ENCODE peak calls at places on chromosomes 12 and 14, in nine cellular contexts. E, C, K, Z, J, A, Y, R and W are unnamed samples.

GRCh38 chr14:94164685-94165431 is 9.3 kb upstream of the PPP4R4 start:
- DNase-seq in K (no peak), R (no peak), J (no peak), C (no peak), Y (no peak), E (no peak), Z (no peak), A (no peak), W (no peak)

GRCh38 chr12:64679487-64679983 is 69.2 kb downstream of the RASSF3 start:
- DNase-seq in Y (peak), Z (peak), R (no peak), C (peak), K (peak), A (peak), E (peak), J (peak), W (peak)

GRCh38 chr12:110355080-110355479 is 48.4 kb downstream of the ANAPC7 start:
- DNase-seq in Z (no peak), K (no peak), J (peak), R (no peak), Y (peak), E (no peak), A (peak), C (no peak), W (no peak)

GRCh38 chr12:77152623-77153193 is 87.3 kb upstream of the E2F7 start:
- DNase-seq in A (no peak), C (no peak), J (peak), Y (no peak), E (no peak), K (no peak), Z (no peak), R (no peak), W (no peak)

GRCh38 chr12:52323416-52324067 is 2.3 kb upstream of the KRT83 start:
- DNase-seq in R (no peak), Y (no peak), E (no peak), Z (no peak), A (no peak), C (no peak), J (no peak), K (no peak), W (peak)

GRCh38 chr14:76690502-76691105 is 70.7 kb upstream of the VASH1 start:
- DNase-seq in J (no peak), E (no peak), K (no peak), R (no peak), A (no peak), C (peak), Z (no peak), Y (no peak), W (no peak)

GRCh38 chr12:15728118-15728598 is 61.0 kb downstream of the EPS8 start:
- DNase-seq in Z (no peak), Y (peak), K (no peak), E (no peak), J (peak), A (no peak), R (no peak), C (no peak), W (no peak)

GRCh38 chr14:63650336-63650952 is 8.8 kb upstream of the WDR89 start:
- DNase-seq in R (peak), Y (no peak), J (no peak), C (no peak), A (no peak), K (no peak), Z (no peak), E (no peak), W (no peak)

GRCh38 chr14:74302160-74302628 is 540 bp downstream of the ABCD4 start:
- DNase-seq in Y (peak), J (no peak), Z (no peak), K (no peak), A (peak), C (no peak), R (peak), E (no peak), W (no peak)

GRCh38 chr14:70789361-70789760 is 20.0 kb downstream of the MAP3K9 start:
- DNase-seq in K (no peak), A (no peak), E (no peak), J (no peak), C (no peak), Z (no peak), Y (no peak), R (no peak), W (no peak)

GRCh38 chr12:50751921-50752721 is 11.8 kb upstream of the ATF1 start:
- DNase-seq in Z (no peak), C (no peak), J (no peak), R (no peak), E (no peak), K (no peak), A (no peak), Y (no peak), W (no peak)

DNA sequence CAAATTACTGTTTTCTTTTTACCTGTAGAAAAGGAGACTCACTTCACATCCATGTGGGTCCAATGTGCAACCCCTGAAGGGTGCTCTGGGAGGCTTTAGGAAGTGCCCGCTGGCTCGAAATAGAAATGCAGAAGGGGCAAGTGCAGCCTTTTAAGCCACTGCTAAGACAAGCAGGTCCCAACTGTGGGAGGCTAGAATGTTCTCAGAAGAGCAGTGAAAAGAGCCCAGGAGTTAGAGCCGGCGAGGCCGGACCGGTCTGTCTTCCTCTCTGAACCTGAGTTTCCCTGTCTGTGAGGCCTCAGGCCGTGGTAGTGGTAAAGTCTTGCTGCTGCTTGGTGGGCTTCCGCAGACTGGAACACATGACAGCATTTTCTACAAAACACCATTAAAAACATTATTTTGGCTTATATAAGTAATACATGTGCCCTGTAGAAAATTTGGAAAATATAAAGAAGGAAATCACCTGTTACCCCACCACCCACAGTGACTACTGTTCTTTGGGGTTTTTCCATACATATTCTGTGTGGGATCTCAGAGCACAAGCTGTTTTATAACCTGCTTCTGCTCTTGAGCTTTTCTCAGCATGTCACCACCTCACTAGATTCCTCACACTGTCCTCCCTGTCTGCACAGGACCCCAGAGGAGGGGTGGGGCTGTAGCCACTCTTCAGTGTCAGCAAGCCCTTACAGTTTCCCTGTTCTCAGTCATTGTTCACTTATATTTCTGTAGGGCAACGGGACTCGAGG is 6.0 kb downstream of the CKB start:
- DNase-seq in A (no peak), Y (no peak), K (no peak), E (no peak), C (no peak), R (no peak), J (no peak), Z (no peak), W (peak)
- TF ChIP-seq POLR2AphosphoS5 in A (no peak), Y (no peak), K (no peak), E (no peak), C (no peak), R (no peak), J (no peak), Z (no peak), W (no peak)

DNA sequence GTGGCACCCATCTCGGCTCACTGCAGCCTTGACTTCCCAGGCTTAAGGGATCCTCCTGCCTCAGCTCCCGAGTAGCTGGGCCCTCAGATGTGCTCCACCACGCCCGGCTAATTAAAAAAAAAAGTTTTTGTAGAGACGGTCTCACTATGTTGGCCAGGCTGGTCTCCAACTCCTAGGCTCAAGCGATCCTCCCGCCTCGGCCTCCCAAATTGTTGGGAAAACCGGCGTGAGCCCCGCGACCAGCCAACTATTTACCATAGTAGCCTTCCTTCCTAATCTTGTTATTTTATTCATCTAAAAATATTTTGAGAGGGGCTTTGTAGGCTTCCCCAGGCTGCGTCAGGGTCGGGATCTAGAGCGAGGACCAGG is 25.4 kb upstream of the YY1 start:
- DNase-seq in K (no peak), C (no peak), R (no peak), Y (no peak), J (no peak), Z (no peak), E (no peak), A (no peak), W (no peak)
- H3K27ac ChIP-seq in K (peak), C (peak), R (peak), Y (no peak), J (peak), Z (peak), E (peak), A (peak), W (peak)

GRCh38 chr12:73529231-73529630 is 1008.4 kb upstream of the ATXN7L3B start:
- DNase-seq in A (no peak), C (no peak), E (no peak), K (no peak), R (no peak), Y (no peak), J (no peak), Z (no peak), W (no peak)

GRCh38 chr12:73529954-73530353 is 1007.7 kb upstream of the ATXN7L3B start:
- DNase-seq in C (no peak), K (no peak), A (no peak), E (no peak), Z (no peak), R (no peak), J (no peak), Y (no peak), W (no peak)

GRCh38 chr12:73531752-73532151 is 1005.9 kb upstream of the ATXN7L3B start:
- DNase-seq in J (no peak), Y (no peak), E (no peak), Z (no peak), R (no peak), K (no peak), C (no peak), A (no peak), W (no peak)
- TF ChIP-seq POLR2AphosphoS5 in J (no peak), Y (no peak), E (no peak), Z (no peak), R (no peak), K (no peak), C (no peak), A (no peak), W (no peak)

GRCh38 chr12:46124848-46125619 is 134.7 kb upstream of the SCAF11 start:
- DNase-seq in K (peak), R (no peak), Z (peak), C (no peak), E (peak), J (peak), Y (peak), A (peak), W (no peak)
- H3K27ac ChIP-seq in K (peak), R (no peak), Z (no peak), C (no peak), E (no peak), J (no peak), Y (peak), A (no peak), W (no peak)

GRCh38 chr12:90260136-90260535 is 551.5 kb upstream of the ATP2B1 start:
- DNase-seq in A (no peak), Z (no peak), K (no peak), R (no peak), J (no peak), C (no peak), Y (no peak), E (no peak), W (no peak)
- TF ChIP-seq POLR2AphosphoS5 in A (no peak), Z (no peak), K (no peak), R (no peak), J (no peak), C (no peak), Y (no peak), E (no peak), W (no peak)

DNA sequence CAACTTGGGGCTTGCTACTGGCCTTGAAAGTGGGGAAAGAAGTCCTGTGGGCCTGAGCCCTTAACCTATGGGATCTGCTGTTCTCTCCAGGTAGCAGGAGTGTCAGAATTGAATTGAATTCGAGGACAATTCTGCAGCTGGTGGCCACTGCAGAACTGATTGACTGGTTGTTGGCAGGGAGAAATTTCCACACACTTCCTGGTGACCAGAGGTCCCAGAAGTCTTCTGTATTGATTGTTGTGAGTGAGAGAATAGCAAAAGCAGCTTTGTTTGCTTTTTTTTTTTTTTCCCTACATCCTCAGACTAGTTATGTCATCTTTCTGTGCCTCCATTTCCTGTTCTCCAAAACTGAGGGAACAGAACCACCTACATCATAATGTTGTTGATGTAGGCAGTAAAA is 64.1 kb downstream of the PRICKLE1 start:
- DNase-seq in A (no peak), K (no peak), J (no peak), R (no peak), C (no peak), Z (no peak), E (no peak), Y (no peak), W (no peak)
- H3K27ac ChIP-seq in A (no peak), K (no peak), J (no peak), R (no peak), C (no peak), Z (no peak), E (no peak), Y (no peak), W (no peak)

GRCh38 chr12:69404851-69405365 is 45.4 kb downstream of the YEATS4 start:
- DNase-seq in E (no peak), Z (no peak), Y (no peak), A (no peak), R (no peak), J (no peak), C (no peak), K (no peak), W (no peak)

GRCh38 chr12:69406217-69406616 is 46.7 kb downstream of the YEATS4 start:
- DNase-seq in C (no peak), J (no peak), A (no peak), K (no peak), Y (no peak), Z (no peak), E (no peak), R (no peak), W (no peak)

GRCh38 chr12:69410571-69410970 is 51.0 kb downstream of the YEATS4 start:
- DNase-seq in J (no peak), A (no peak), R (no peak), Z (no peak), E (no peak), K (no peak), Y (no peak), C (no peak), W (no peak)

GRCh38 chr12:69401940-69402339 is 42.4 kb downstream of the YEATS4 start:
- DNase-seq in K (no peak), A (no peak), J (no peak), Y (no peak), Z (no peak), R (no peak), E (no peak), C (no peak), W (no peak)

DNA sequence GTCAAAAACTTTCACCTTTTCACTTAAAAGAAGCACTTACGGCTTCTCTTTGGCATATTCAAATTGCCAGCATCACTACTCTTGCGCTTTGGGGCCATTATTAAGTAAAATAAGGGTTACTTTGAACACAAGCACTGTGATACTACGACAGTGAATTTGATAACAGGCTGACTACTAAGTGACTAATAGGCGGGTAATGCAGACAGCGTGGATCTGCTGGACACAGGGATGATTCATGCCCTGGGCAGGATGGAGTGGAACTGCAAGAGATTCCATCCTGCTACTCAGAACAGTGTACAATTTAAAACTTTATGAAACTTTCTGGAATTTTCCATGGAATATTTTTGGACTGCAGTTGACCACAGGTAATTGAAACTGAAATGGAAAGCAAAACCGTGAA is 45.9 kb downstream of the YEATS4 start:
- DNase-seq in R (no peak), A (no peak), K (no peak), C (no peak), Z (no peak), E (no peak), Y (no peak), J (peak), W (no peak)
- TF ChIP-seq POLR2AphosphoS5 in R (no peak), A (no peak), K (no peak), C (no peak), Z (no peak), E (no peak), Y (peak), J (no peak), W (no peak)

GRCh38 chr14:68359862-68360552 is 432.9 kb downstream of the ZFP36L1 start:
- DNase-seq in C (no peak), K (peak), R (no peak), J (no peak), Z (peak), E (peak), Y (no peak), A (peak), W (no peak)
- H3K27ac ChIP-seq in C (peak), K (peak), R (peak), J (no peak), Z (peak), E (peak), Y (no peak), A (no peak), W (peak)

GRCh38 chr12:116864371-116865160 is 16.7 kb downstream of the HRK start:
- DNase-seq in Z (no peak), C (no peak), K (no peak), A (no peak), E (no peak), R (no peak), J (no peak), Y (no peak), W (no peak)
- TF ChIP-seq POLR2AphosphoS5 in Z (no peak), C (no peak), K (no peak), A (no peak), E (no peak), R (no peak), J (no peak), Y (no peak), W (no peak)

DNA sequence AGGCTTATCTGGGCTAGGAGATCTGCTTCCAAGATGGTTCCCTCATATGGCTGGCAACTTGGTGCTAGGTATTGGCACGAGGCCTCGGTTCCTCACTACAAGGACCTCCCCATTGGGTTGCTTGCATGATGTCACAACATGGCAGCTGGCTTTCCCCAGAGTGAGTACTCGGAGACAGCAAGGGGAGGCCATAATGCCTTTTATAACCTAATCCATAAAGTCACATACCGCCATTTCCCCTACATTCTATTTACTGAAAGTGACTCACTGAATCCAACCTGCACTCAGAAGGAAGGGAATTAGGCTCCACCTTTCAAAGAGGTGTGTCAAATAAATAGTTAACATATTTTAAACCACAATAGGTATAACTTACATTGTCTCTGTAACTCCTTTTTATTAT is 130.9 kb downstream of the SAMD4A start:
- DNase-seq in E (no peak), A (no peak), C (no peak), Z (no peak), R (no peak), K (no peak), J (no peak), Y (no peak), W (no peak)
- H3K27ac ChIP-seq in E (no peak), A (no peak), C (peak), Z (no peak), R (no peak), K (peak), J (no peak), Y (no peak), W (peak)